ENCODE peak calls at places on chromosomes 7 and 10, in nine cellular contexts. One of them, this sample, is unnamed.

GRCh38 chr10:131270461-131271190 is 40.9 kb downstream of the TCERG1L start:
- DNase-seq in fibroblast of villous mesenchyme: no peak
- DNase-seq in amygdala: no peak
- DNase-seq in H7: peak; percentile 22
- DNase-seq in GM23338: no peak
- DNase-seq in NCI-H774: no peak
- DNase-seq in activated gamma-delta T cell treated with Interleukin-2 at 50 U/mL for 16 hours: no peak
- DNase-seq in endothelial cell: no peak
- DNase-seq in colonic mucosa: no peak
- DNase-seq in this sample: no peak

GRCh38 chr10:104938031-104938430 is 296.9 kb downstream of the SORCS3 start:
- DNase-seq in colonic mucosa: no peak
- DNase-seq in endothelial cell: no peak
- DNase-seq in fibroblast of villous mesenchyme: no peak
- DNase-seq in activated gamma-delta T cell treated with Interleukin-2 at 50 U/mL for 16 hours: no peak
- DNase-seq in GM23338: no peak
- DNase-seq in NCI-H774: no peak
- DNase-seq in amygdala: no peak
- DNase-seq in H7: no peak
- DNase-seq in this sample: no peak

GRCh38 chr10:62885656-62886461 is 69.7 kb upstream of the EGR2 start:
- DNase-seq in NCI-H774: peak; percentile 20
- DNase-seq in fibroblast of villous mesenchyme: peak; percentile 17
- DNase-seq in colonic mucosa: no peak
- DNase-seq in endothelial cell: no peak
- DNase-seq in GM23338: no peak
- DNase-seq in activated gamma-delta T cell treated with Interleukin-2 at 50 U/mL for 16 hours: no peak
- DNase-seq in amygdala: no peak
- DNase-seq in H7: no peak
- DNase-seq in this sample: no peak

GRCh38 chr7:14207154-14207553 is 217.7 kb upstream of the ETV1 start:
- DNase-seq in GM23338: no peak
- DNase-seq in NCI-H774: no peak
- DNase-seq in amygdala: no peak
- DNase-seq in activated gamma-delta T cell treated with Interleukin-2 at 50 U/mL for 16 hours: no peak
- DNase-seq in endothelial cell: no peak
- DNase-seq in H7: no peak
- DNase-seq in colonic mucosa: no peak
- DNase-seq in fibroblast of villous mesenchyme: no peak
- DNase-seq in this sample: no peak

GRCh38 chr7:867001-867405 is 9.4 kb upstream of the GET4 start:
- DNase-seq in colonic mucosa: peak; percentile 48
- DNase-seq in H7: no peak
- DNase-seq in fibroblast of villous mesenchyme: peak; percentile 90
- DNase-seq in amygdala: peak; percentile 38
- DNase-seq in GM23338: no peak
- DNase-seq in activated gamma-delta T cell treated with Interleukin-2 at 50 U/mL for 16 hours: no peak
- DNase-seq in NCI-H774: no peak
- DNase-seq in endothelial cell: no peak
- DNase-seq in this sample: no peak

GRCh38 chr7:130941322-130942210 is 207.6 kb upstream of the KLF14 start:
- DNase-seq in endothelial cell: no peak
- DNase-seq in NCI-H774: no peak
- DNase-seq in H7: no peak
- DNase-seq in fibroblast of villous mesenchyme: peak; percentile 84
- DNase-seq in amygdala: no peak
- DNase-seq in GM23338: no peak
- DNase-seq in activated gamma-delta T cell treated with Interleukin-2 at 50 U/mL for 16 hours: no peak
- DNase-seq in colonic mucosa: peak; percentile 75
- DNase-seq in this sample: no peak

GRCh38 chr7:18565337-18565736 is 69.8 kb downstream of the HDAC9 start:
- DNase-seq in H7: no peak
- DNase-seq in colonic mucosa: no peak
- DNase-seq in amygdala: no peak
- DNase-seq in endothelial cell: no peak
- DNase-seq in GM23338: no peak
- DNase-seq in fibroblast of villous mesenchyme: peak; percentile 29
- DNase-seq in NCI-H774: no peak
- DNase-seq in activated gamma-delta T cell treated with Interleukin-2 at 50 U/mL for 16 hours: no peak
- DNase-seq in this sample: no peak

GRCh38 chr10:77286851-77287250 is 350.8 kb downstream of the KCNMA1 start:
- DNase-seq in fibroblast of villous mesenchyme: no peak
- DNase-seq in H7: no peak
- DNase-seq in endothelial cell: no peak
- DNase-seq in NCI-H774: no peak
- DNase-seq in colonic mucosa: no peak
- DNase-seq in activated gamma-delta T cell treated with Interleukin-2 at 50 U/mL for 16 hours: no peak
- DNase-seq in GM23338: no peak
- DNase-seq in amygdala: no peak
- DNase-seq in this sample: no peak

GRCh38 chr10:114349505-114350211 is 54.6 kb downstream of the AFAP1L2 start:
- DNase-seq in fibroblast of villous mesenchyme: peak; percentile 99
- DNase-seq in activated gamma-delta T cell treated with Interleukin-2 at 50 U/mL for 16 hours: no peak
- DNase-seq in amygdala: no peak
- DNase-seq in GM23338: no peak
- DNase-seq in endothelial cell: no peak
- DNase-seq in colonic mucosa: no peak
- DNase-seq in H7: no peak
- DNase-seq in NCI-H774: no peak
- DNase-seq in this sample: no peak

GRCh38 chr7:26346611-26347200 is 55.0 kb downstream of the SNX10 start:
- DNase-seq in H7: no peak
- DNase-seq in activated gamma-delta T cell treated with Interleukin-2 at 50 U/mL for 16 hours: no peak
- DNase-seq in colonic mucosa: peak; percentile 73
- DNase-seq in endothelial cell: no peak
- DNase-seq in fibroblast of villous mesenchyme: no peak
- DNase-seq in amygdala: peak; percentile 31
- DNase-seq in GM23338: no peak
- DNase-seq in NCI-H774: no peak
- DNase-seq in this sample: no peak

GRCh38 chr7:31437466-31437865 is 76.4 kb upstream of the ITPRID1 start:
- DNase-seq in activated gamma-delta T cell treated with Interleukin-2 at 50 U/mL for 16 hours: no peak
- DNase-seq in H7: no peak
- DNase-seq in endothelial cell: no peak
- DNase-seq in fibroblast of villous mesenchyme: no peak
- DNase-seq in GM23338: no peak
- DNase-seq in colonic mucosa: no peak
- DNase-seq in amygdala: no peak
- DNase-seq in NCI-H774: no peak
- DNase-seq in this sample: no peak

GRCh38 chr7:88480901-88481300 is 174.2 kb upstream of the STEAP4 start:
- DNase-seq in NCI-H774: no peak
- DNase-seq in fibroblast of villous mesenchyme: no peak
- DNase-seq in endothelial cell: no peak
- DNase-seq in activated gamma-delta T cell treated with Interleukin-2 at 50 U/mL for 16 hours: no peak
- DNase-seq in GM23338: no peak
- DNase-seq in amygdala: peak; percentile 13
- DNase-seq in H7: no peak
- DNase-seq in colonic mucosa: peak; percentile 22
- DNase-seq in this sample: no peak

GRCh38 chr10:93152136-93152535 is 78.4 kb downstream of the CYP26A1 start:
- DNase-seq in H7: no peak
- DNase-seq in NCI-H774: no peak
- DNase-seq in amygdala: no peak
- DNase-seq in fibroblast of villous mesenchyme: peak; percentile 38
- DNase-seq in GM23338: no peak
- DNase-seq in activated gamma-delta T cell treated with Interleukin-2 at 50 U/mL for 16 hours: no peak
- DNase-seq in colonic mucosa: no peak
- DNase-seq in endothelial cell: no peak
- DNase-seq in this sample: no peak

GRCh38 chr10:43945908-43946307 is 297.2 kb upstream of the ZNF32 start:
- DNase-seq in fibroblast of villous mesenchyme: no peak
- DNase-seq in colonic mucosa: no peak
- DNase-seq in endothelial cell: no peak
- DNase-seq in H7: no peak
- DNase-seq in activated gamma-delta T cell treated with Interleukin-2 at 50 U/mL for 16 hours: no peak
- DNase-seq in NCI-H774: no peak
- DNase-seq in GM23338: no peak
- DNase-seq in amygdala: no peak
- DNase-seq in this sample: no peak

GRCh38 chr10:100183482-100183881 is 2.3 kb downstream of the ERLIN1 start:
- DNase-seq in fibroblast of villous mesenchyme: peak; percentile 45
- DNase-seq in GM23338: no peak
- DNase-seq in endothelial cell: no peak
- DNase-seq in NCI-H774: no peak
- DNase-seq in H7: no peak
- DNase-seq in amygdala: no peak
- DNase-seq in colonic mucosa: peak; percentile 72
- DNase-seq in activated gamma-delta T cell treated with Interleukin-2 at 50 U/mL for 16 hours: no peak
- DNase-seq in this sample: no peak

GRCh38 chr7:1234794-1235500 is 2.3 kb downstream of the UNCX start:
- DNase-seq in H7: peak; percentile 86
- DNase-seq in amygdala: no peak
- DNase-seq in activated gamma-delta T cell treated with Interleukin-2 at 50 U/mL for 16 hours: no peak
- DNase-seq in NCI-H774: no peak
- DNase-seq in endothelial cell: no peak
- DNase-seq in fibroblast of villous mesenchyme: no peak
- DNase-seq in GM23338: peak; percentile 72
- DNase-seq in colonic mucosa: no peak
- DNase-seq in this sample: no peak

GRCh38 chr7:133783276-133783675 is 343.9 kb upstream of the LRGUK start:
- DNase-seq in amygdala: no peak
- DNase-seq in endothelial cell: no peak
- DNase-seq in GM23338: no peak
- DNase-seq in fibroblast of villous mesenchyme: no peak
- DNase-seq in activated gamma-delta T cell treated with Interleukin-2 at 50 U/mL for 16 hours: no peak
- DNase-seq in NCI-H774: no peak
- DNase-seq in H7: no peak
- DNase-seq in colonic mucosa: no peak
- DNase-seq in this sample: no peak

GRCh38 chr10:132337019-132337418 is 5.0 kb downstream of the LRRC27 start:
- DNase-seq in NCI-H774: no peak
- DNase-seq in fibroblast of villous mesenchyme: peak; percentile 25
- DNase-seq in endothelial cell: no peak
- DNase-seq in activated gamma-delta T cell treated with Interleukin-2 at 50 U/mL for 16 hours: no peak
- DNase-seq in amygdala: no peak
- DNase-seq in GM23338: peak; percentile 46
- DNase-seq in H7: no peak
- DNase-seq in colonic mucosa: no peak
- DNase-seq in this sample: no peak

GRCh38 chr7:50214771-50215170 is 89.7 kb upstream of the IKZF1 start:
- DNase-seq in fibroblast of villous mesenchyme: no peak
- DNase-seq in H7: no peak
- DNase-seq in activated gamma-delta T cell treated with Interleukin-2 at 50 U/mL for 16 hours: no peak
- DNase-seq in NCI-H774: no peak
- DNase-seq in endothelial cell: no peak
- DNase-seq in GM23338: no peak
- DNase-seq in colonic mucosa: no peak
- DNase-seq in amygdala: no peak
- DNase-seq in this sample: no peak

GRCh38 chr7:115146148-115146547 is 224.3 kb downstream of the MDFIC start:
- DNase-seq in fibroblast of villous mesenchyme: no peak
- DNase-seq in amygdala: no peak
- DNase-seq in GM23338: no peak
- DNase-seq in NCI-H774: no peak
- DNase-seq in H7: no peak
- DNase-seq in endothelial cell: no peak
- DNase-seq in activated gamma-delta T cell treated with Interleukin-2 at 50 U/mL for 16 hours: no peak
- DNase-seq in colonic mucosa: no peak
- DNase-seq in this sample: no peak